ENCODE peak calls at places on chromosomes 13 and 19, in four cellular contexts. N, H, K and C are unnamed samples.
A peak's percentile ranks its signal among the peaks of the same experiment; 100 is the strongest.

GRCh38 chr13:43132228-43132627 is 108.8 kb downstream of the DNAJC15 start:
- DNase-seq in N (peak; percentile 36), H (no peak), K (peak; percentile 77), C (peak; percentile 94)

GRCh38 chr13:113112893-113113845 is 7.6 kb downstream of the F7 start:
- DNase-seq in N (no peak), H (peak; percentile 38), K (no peak), C (no peak)

GRCh38 chr19:29841209-29841558 is 29.4 kb downstream of the CCNE1 start:
- DNase-seq in K (no peak), N (no peak), H (no peak), C (peak; percentile 46)

GRCh38 chr13:50152655-50153309 is 137.5 kb downstream of the KCNRG start:
- DNase-seq in N (no peak), H (no peak), K (no peak), C (no peak)

GRCh38 chr19:33828266-33829075 is 31.8 kb downstream of the KCTD15 start:
- DNase-seq in H (no peak), K (no peak), N (no peak), C (no peak)

GRCh38 chr13:36736119-36736726 is 62.4 kb downstream of the SERTM1 start:
- DNase-seq in K (no peak), H (no peak), N (peak; percentile 62), C (peak; percentile 56)

GRCh38 chr19:19774354-19775033 is 41.6 kb upstream of the ZNF14 start:
- DNase-seq in H (no peak), K (no peak), N (no peak), C (no peak)

GRCh38 chr13:73162912-73163911 is 104.4 kb downstream of the KLF5 start:
- DNase-seq in H (no peak), K (no peak), N (no peak), C (no peak)

GRCh38 chr13:64992314-64992713 is 2237.8 kb downstream of the PCDH9 start:
- DNase-seq in N (peak; percentile 3), H (no peak), K (no peak), C (no peak)

GRCh38 chr13:39577833-39578232 is 25.2 kb downstream of the LHFPL6 start:
- DNase-seq in K (no peak), N (no peak), H (no peak), C (no peak)

DNA sequence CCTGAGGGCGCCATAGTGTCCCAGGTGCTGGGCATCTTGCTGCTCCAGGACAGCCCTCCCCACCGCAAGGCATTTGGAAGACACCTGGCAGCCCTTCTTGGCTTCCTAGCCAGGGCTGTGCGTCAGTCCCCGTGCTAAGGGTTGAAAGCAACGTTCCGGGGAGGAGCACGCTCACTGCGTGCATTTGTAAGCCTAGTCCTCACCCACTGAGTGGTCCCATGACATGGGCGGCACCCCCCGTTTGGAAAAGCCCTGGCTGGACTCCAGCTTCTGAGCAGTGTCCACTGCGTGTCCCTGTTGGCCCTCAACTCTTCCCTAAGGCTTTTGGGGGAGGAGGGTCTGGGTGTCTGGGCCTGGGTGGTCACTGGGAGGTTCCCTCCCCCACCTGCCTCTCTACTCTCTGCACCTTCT is 76.3 kb upstream of the GPR183 start:
- DNase-seq in N (no peak), K (peak; percentile 31), H (peak; percentile 43), C (no peak)
- H4K5ac ChIP-seq in N (no peak overlapping the region), K (no peak overlapping the region), H (no peak overlapping the region), C (no peak overlapping the region)

DNA sequence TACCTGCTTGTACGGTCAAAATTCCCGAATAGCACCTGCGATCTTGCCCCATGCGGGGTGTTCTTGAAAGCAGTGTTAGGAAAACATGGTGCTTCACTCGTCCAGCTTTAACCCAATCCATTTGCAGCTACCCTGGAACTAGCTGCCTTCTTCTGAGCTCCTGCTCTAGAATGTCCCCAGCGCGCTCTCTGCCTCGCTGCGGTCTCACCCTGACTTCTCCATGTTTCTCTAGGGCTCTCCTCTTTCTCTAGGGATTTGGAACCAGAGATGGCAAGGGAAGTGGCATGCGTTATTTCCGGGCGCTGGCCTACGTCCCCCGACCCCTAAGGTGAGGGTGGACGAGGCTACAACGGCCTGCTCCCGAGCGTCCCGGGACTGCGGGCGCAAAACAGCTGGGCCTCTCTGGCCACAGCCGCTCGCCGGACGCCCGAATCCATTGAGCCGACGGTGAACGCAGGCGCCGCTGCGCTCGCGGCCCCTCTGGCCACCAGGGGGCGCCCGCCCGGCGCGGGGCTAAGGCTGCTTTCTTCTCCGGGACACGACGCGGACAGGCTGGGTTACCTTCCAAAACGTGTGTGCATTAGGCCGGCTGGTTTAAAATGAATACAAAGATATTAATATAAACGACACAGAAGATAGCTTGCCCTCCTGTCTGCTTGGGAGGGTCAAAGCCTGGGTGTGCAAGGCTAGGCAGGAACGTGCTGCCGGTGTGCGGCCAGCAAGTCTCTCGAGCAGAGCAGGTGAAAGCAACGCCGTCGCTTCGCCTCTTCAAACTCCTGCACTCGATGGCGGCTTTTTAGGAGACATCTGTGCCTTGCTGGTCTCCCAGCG is 1.8 kb upstream of the SPRY2 start:
- DNase-seq in H (peak; percentile 96), N (peak; percentile 66), K (peak; percentile 86), C (peak; percentile 87)
- H2BK120ac ChIP-seq in H (peak overlapping the region; percentile 92), N (peak overlapping the region; percentile 78), K (no peak overlapping the region), C (peak overlapping the region; percentile 62)

GRCh38 chr19:16084067-16084685 is 7.9 kb downstream of the TPM4 start:
- DNase-seq in H (no peak), N (no peak), K (no peak), C (no peak)
- H3K4me1 ChIP-seq in H (no peaks in the 10 kb centered on the region), N (peaks cover 27% of the 10 kb centered on the region), K (peaks cover 2% of the 10 kb centered on the region), C (peaks cover 1% of the 10 kb centered on the region)

GRCh38 chr13:23985846-23986245 is 88.5 kb upstream of the C1QTNF9B start:
- DNase-seq in H (no peak), N (no peak), K (no peak), C (no peak)
- H4K5ac ChIP-seq in H (no peak overlapping the region), N (peak overlapping the region; percentile 19), K (no peak overlapping the region), C (no peak overlapping the region)

DNA sequence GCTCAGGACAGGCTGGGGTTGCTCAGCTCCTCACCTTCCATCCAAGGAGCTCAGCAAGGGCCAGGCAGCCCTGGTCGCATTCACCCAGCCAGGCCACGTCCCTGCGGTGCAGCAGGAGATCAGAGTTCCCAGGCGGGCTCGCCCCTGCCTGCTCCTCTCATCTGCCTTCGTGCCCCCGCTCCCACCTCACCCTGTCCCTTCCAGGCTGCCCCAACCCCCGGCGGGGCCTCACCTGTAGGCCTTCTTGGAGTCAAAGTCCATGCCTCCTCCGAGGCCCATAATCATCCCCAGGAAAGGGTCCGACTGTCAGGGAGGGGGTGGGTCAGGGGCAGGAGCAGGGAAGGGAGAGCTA is 1.3 kb upstream of the RINL start:
- DNase-seq in N (no peak), K (no peak), H (no peak), C (no peak)
- H2BK120ac ChIP-seq in N (no peak overlapping the region), K (no peak overlapping the region), H (no peak overlapping the region), C (no peak overlapping the region)